ENCODE peak calls at places on chromosome 9, in six cellular contexts. One of them, this sample, is unnamed. For H3K4me1, the result is how much of the 10 kb centered on the place peaks cover.

GRCh38 chr9:20552874-20553624 is 69.2 kb downstream of the MLLT3 start:
- DNase-seq in adrenal gland: no peak
- DNase-seq in CD8-positive, alpha-beta memory T cell: peak
- DNase-seq in MM.1S: peak
- DNase-seq in uterus: no peak
- DNase-seq in GM23338: no peak
- DNase-seq in this sample: peak

GRCh38 chr9:112752334-112753110 is 2.0 kb downstream of the SNX30 start:
- DNase-seq in adrenal gland: no peak
- DNase-seq in uterus: no peak
- DNase-seq in CD8-positive, alpha-beta memory T cell: no peak
- DNase-seq in MM.1S: no peak
- DNase-seq in GM23338: no peak
- DNase-seq in this sample: no peak

GRCh38 chr9:96417610-96418073 is 528 bp downstream of the ZNF367 start:
- DNase-seq in MM.1S: no peak
- DNase-seq in uterus: no peak
- DNase-seq in CD8-positive, alpha-beta memory T cell: no peak
- DNase-seq in adrenal gland: no peak
- DNase-seq in GM23338: no peak
- DNase-seq in this sample: no peak

GRCh38 chr9:70451765-70452164 is 37.3 kb upstream of the KLF9 start:
- DNase-seq in GM23338: no peak
- DNase-seq in adrenal gland: no peak
- DNase-seq in uterus: no peak
- DNase-seq in MM.1S: no peak
- DNase-seq in CD8-positive, alpha-beta memory T cell: no peak
- DNase-seq in this sample: peak

GRCh38 chr9:5441043-5441442 is 3.3 kb upstream of the PLGRKT start:
- DNase-seq in adrenal gland: no peak
- DNase-seq in uterus: no peak
- DNase-seq in CD8-positive, alpha-beta memory T cell: no peak
- DNase-seq in GM23338: no peak
- DNase-seq in MM.1S: no peak
- DNase-seq in this sample: no peak

GRCh38 chr9:118957585-118957984 is 411.6 kb downstream of the BRINP1 start:
- DNase-seq in CD8-positive, alpha-beta memory T cell: no peak
- DNase-seq in adrenal gland: no peak
- DNase-seq in uterus: no peak
- DNase-seq in MM.1S: no peak
- DNase-seq in GM23338: no peak
- DNase-seq in this sample: no peak

GRCh38 chr9:110351009-110351467 is 13.4 kb upstream of the TXNDC8 start:
- DNase-seq in uterus: no peak
- DNase-seq in CD8-positive, alpha-beta memory T cell: no peak
- DNase-seq in MM.1S: no peak
- DNase-seq in adrenal gland: no peak
- DNase-seq in GM23338: no peak
- DNase-seq in this sample: peak

GRCh38 chr9:4873066-4873465 is 80.3 kb downstream of the RCL1 start:
- DNase-seq in GM23338: no peak
- DNase-seq in adrenal gland: no peak
- DNase-seq in CD8-positive, alpha-beta memory T cell: no peak
- DNase-seq in MM.1S: no peak
- DNase-seq in uterus: no peak
- DNase-seq in this sample: no peak

GRCh38 chr9:90344013-90344412 is 298.6 kb downstream of the DIRAS2 start:
- DNase-seq in MM.1S: no peak
- DNase-seq in GM23338: no peak
- DNase-seq in adrenal gland: no peak
- DNase-seq in uterus: no peak
- DNase-seq in CD8-positive, alpha-beta memory T cell: no peak
- DNase-seq in this sample: no peak

GRCh38 chr9:126335837-126336236 is 9.2 kb downstream of the MVB12B start:
- DNase-seq in MM.1S: no peak
- DNase-seq in CD8-positive, alpha-beta memory T cell: no peak
- DNase-seq in uterus: no peak
- DNase-seq in adrenal gland: no peak
- DNase-seq in GM23338: peak
- DNase-seq in this sample: no peak
- H3K4me1 ChIP-seq in MM.1S: under half
- H3K4me1 ChIP-seq in CD8-positive, alpha-beta memory T cell: under half
- H3K4me1 ChIP-seq in uterus: under half
- H3K4me1 ChIP-seq in adrenal gland: under half
- H3K4me1 ChIP-seq in GM23338: under half
- H3K4me1 ChIP-seq in this sample: under half

GRCh38 chr9:133825555-133826198 is 87.5 kb upstream of the SARDH start:
- DNase-seq in GM23338: no peak
- DNase-seq in uterus: no peak
- DNase-seq in CD8-positive, alpha-beta memory T cell: no peak
- DNase-seq in MM.1S: no peak
- DNase-seq in adrenal gland: no peak
- DNase-seq in this sample: peak
- H3K4me1 ChIP-seq in GM23338: under half
- H3K4me1 ChIP-seq in uterus: under half
- H3K4me1 ChIP-seq in CD8-positive, alpha-beta memory T cell: under half
- H3K4me1 ChIP-seq in MM.1S: under half
- H3K4me1 ChIP-seq in adrenal gland: under half
- H3K4me1 ChIP-seq in this sample: under half

GRCh38 chr9:121331549-121331948 is 38.5 kb downstream of the STOM start:
- DNase-seq in MM.1S: no peak
- DNase-seq in CD8-positive, alpha-beta memory T cell: no peak
- DNase-seq in GM23338: no peak
- DNase-seq in uterus: no peak
- DNase-seq in adrenal gland: no peak
- DNase-seq in this sample: no peak

GRCh38 chr9:121326924-121327613 is 43.0 kb downstream of the STOM start:
- DNase-seq in uterus: no peak
- DNase-seq in CD8-positive, alpha-beta memory T cell: no peak
- DNase-seq in adrenal gland: no peak
- DNase-seq in GM23338: no peak
- DNase-seq in MM.1S: no peak
- DNase-seq in this sample: no peak

GRCh38 chr9:121326130-121326838 is 43.8 kb downstream of the STOM start:
- DNase-seq in CD8-positive, alpha-beta memory T cell: no peak
- DNase-seq in adrenal gland: peak
- DNase-seq in uterus: peak
- DNase-seq in GM23338: peak
- DNase-seq in MM.1S: no peak
- DNase-seq in this sample: peak

GRCh38 chr9:121328876-121329681 is 41.0 kb downstream of the STOM start:
- DNase-seq in MM.1S: no peak
- DNase-seq in CD8-positive, alpha-beta memory T cell: no peak
- DNase-seq in adrenal gland: no peak
- DNase-seq in GM23338: no peak
- DNase-seq in uterus: no peak
- DNase-seq in this sample: no peak

DNA sequence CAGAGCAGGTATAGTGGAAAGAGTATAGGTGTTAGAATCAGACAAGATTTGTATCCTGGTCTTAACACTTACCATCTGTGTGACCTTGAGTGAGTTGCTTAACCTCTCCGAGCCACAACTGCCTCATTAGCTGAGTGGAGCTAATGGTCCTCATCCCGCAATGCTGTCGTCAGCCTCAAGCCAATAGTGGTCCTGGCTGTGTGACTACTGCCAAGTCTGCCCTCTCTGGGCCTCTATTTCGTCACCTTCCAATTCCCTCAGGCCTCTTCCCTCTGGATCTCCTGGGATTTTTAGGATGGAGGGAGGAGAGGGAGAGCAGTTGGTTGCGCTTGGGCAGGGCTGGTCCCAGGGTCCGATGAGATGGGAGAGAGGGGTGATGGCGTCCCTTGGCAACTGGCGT is 41.6 kb downstream of the STOM start:
- DNase-seq in GM23338: no peak
- DNase-seq in uterus: no peak
- DNase-seq in MM.1S: no peak
- DNase-seq in adrenal gland: no peak
- DNase-seq in CD8-positive, alpha-beta memory T cell: no peak
- DNase-seq in this sample: no peak
- H3K4me1 ChIP-seq in GM23338: under half
- H3K4me1 ChIP-seq in uterus: under half
- H3K4me1 ChIP-seq in MM.1S: under half
- H3K4me1 ChIP-seq in adrenal gland: under half
- H3K4me1 ChIP-seq in CD8-positive, alpha-beta memory T cell: under half
- H3K4me1 ChIP-seq in this sample: under half

GRCh38 chr9:120303519-120303918 is 276.4 kb downstream of the CDK5RAP2 start:
- DNase-seq in adrenal gland: no peak
- DNase-seq in uterus: no peak
- DNase-seq in CD8-positive, alpha-beta memory T cell: no peak
- DNase-seq in GM23338: no peak
- DNase-seq in MM.1S: no peak
- DNase-seq in this sample: no peak
- H3K4me1 ChIP-seq in adrenal gland: under half
- H3K4me1 ChIP-seq in uterus: under half
- H3K4me1 ChIP-seq in CD8-positive, alpha-beta memory T cell: under half
- H3K4me1 ChIP-seq in GM23338: under half
- H3K4me1 ChIP-seq in MM.1S: under half
- H3K4me1 ChIP-seq in this sample: under half

GRCh38 chr9:14271078-14271673 is 42.8 kb downstream of the NFIB start:
- DNase-seq in adrenal gland: peak
- DNase-seq in CD8-positive, alpha-beta memory T cell: no peak
- DNase-seq in GM23338: peak
- DNase-seq in MM.1S: no peak
- DNase-seq in uterus: peak
- DNase-seq in this sample: peak
- H3K4me1 ChIP-seq in adrenal gland: under half
- H3K4me1 ChIP-seq in CD8-positive, alpha-beta memory T cell: under half
- H3K4me1 ChIP-seq in GM23338: under half
- H3K4me1 ChIP-seq in MM.1S: under half
- H3K4me1 ChIP-seq in uterus: under half
- H3K4me1 ChIP-seq in this sample: under half

DNA sequence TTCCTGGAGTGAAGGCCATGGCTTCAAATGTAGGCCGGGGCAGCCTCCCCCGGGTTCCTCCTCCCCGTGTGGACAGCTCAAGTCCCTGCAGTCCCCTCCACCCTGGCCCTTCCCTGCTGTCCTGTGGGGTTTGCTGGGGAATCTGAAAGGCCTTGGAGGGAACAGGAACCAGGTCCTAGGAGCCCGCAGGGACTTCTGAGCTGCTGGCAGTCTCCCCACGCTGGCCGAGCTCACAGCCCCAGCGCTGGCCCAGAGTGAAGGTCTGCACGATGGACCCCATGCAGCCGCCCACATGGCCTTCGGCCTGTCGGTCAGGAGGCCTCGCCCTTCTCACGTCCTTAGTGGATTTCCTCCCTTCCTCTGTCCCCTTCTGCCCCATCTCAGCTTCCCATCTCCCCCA is 25.7 kb upstream of the NOTCH1 start:
- DNase-seq in uterus: no peak
- DNase-seq in adrenal gland: no peak
- DNase-seq in MM.1S: no peak
- DNase-seq in GM23338: no peak
- DNase-seq in CD8-positive, alpha-beta memory T cell: no peak
- DNase-seq in this sample: no peak
- H3K4me1 ChIP-seq in uterus: under half
- H3K4me1 ChIP-seq in adrenal gland: under half
- H3K4me1 ChIP-seq in MM.1S: under half
- H3K4me1 ChIP-seq in GM23338: under half
- H3K4me1 ChIP-seq in CD8-positive, alpha-beta memory T cell: under half
- H3K4me1 ChIP-seq in this sample: under half

GRCh38 chr9:88740844-88741243 is 205.9 kb downstream of the NXNL2 start:
- DNase-seq in adrenal gland: no peak
- DNase-seq in uterus: no peak
- DNase-seq in CD8-positive, alpha-beta memory T cell: no peak
- DNase-seq in MM.1S: no peak
- DNase-seq in GM23338: no peak
- DNase-seq in this sample: no peak

GRCh38 chr9:88745281-88746001 is 210.5 kb downstream of the NXNL2 start:
- DNase-seq in MM.1S: no peak
- DNase-seq in GM23338: no peak
- DNase-seq in uterus: peak
- DNase-seq in CD8-positive, alpha-beta memory T cell: no peak
- DNase-seq in adrenal gland: no peak
- DNase-seq in this sample: peak

GRCh38 chr9:88739373-88739772 is 204.4 kb downstream of the NXNL2 start:
- DNase-seq in MM.1S: no peak
- DNase-seq in adrenal gland: no peak
- DNase-seq in uterus: no peak
- DNase-seq in CD8-positive, alpha-beta memory T cell: no peak
- DNase-seq in GM23338: no peak
- DNase-seq in this sample: no peak

GRCh38 chr9:88741335-88741734 is 206.4 kb downstream of the NXNL2 start:
- DNase-seq in GM23338: peak
- DNase-seq in adrenal gland: no peak
- DNase-seq in CD8-positive, alpha-beta memory T cell: no peak
- DNase-seq in uterus: no peak
- DNase-seq in MM.1S: no peak
- DNase-seq in this sample: no peak

GRCh38 chr9:88742483-88742882 is 207.5 kb downstream of the NXNL2 start:
- DNase-seq in CD8-positive, alpha-beta memory T cell: no peak
- DNase-seq in adrenal gland: peak
- DNase-seq in GM23338: no peak
- DNase-seq in uterus: no peak
- DNase-seq in MM.1S: no peak
- DNase-seq in this sample: peak
- H3K4me1 ChIP-seq in CD8-positive, alpha-beta memory T cell: under half
- H3K4me1 ChIP-seq in adrenal gland: under half
- H3K4me1 ChIP-seq in GM23338: under half
- H3K4me1 ChIP-seq in uterus: under half
- H3K4me1 ChIP-seq in MM.1S: under half
- H3K4me1 ChIP-seq in this sample: under half